ENCODE peak calls at places on chromosome 3, in ten cellular contexts. N, D, T, M, Z, V, I, Y, B and U are unnamed samples.
A peak's percentile ranks its signal among the peaks of the same experiment; 100 is the strongest.

GRCh38 chr3:134104031-134104430 is 74.3 kb upstream of the SLCO2A1 start:
- DNase-seq in Z (no peak), V (no peak), T (no peak), D (no peak), B (no peak), M (no peak), I (peak; percentile 30), Y (no peak), N (no peak), U (no peak)

GRCh38 chr3:33911525-33912322 is 113.3 kb downstream of the PDCD6IP start:
- DNase-seq in Z (no peak), I (peak; percentile 69), Y (no peak), D (peak; percentile 0), B (no peak), T (peak; percentile 47), N (peak; percentile 12), V (no peak), M (peak; percentile 19), U (no peak)

GRCh38 chr3:38588995-38589937 is 60.2 kb downstream of the SCN5A start:
- DNase-seq in M (no peak), T (no peak), I (no peak), V (no peak), Y (no peak), N (no peak), D (no peak), B (no peak), Z (no peak), U (peak; percentile 43)

GRCh38 chr3:88057650-88058321 is 1.0 kb downstream of the CGGBP1 start:
- DNase-seq in Z (no peak), N (peak; percentile 52), D (no peak), V (no peak), T (peak; percentile 50), M (no peak), B (no peak), I (peak; percentile 49), Y (peak; percentile 29), U (no peak)

GRCh38 chr3:42504334-42505202 is 2.1 kb downstream of the VIPR1 start:
- DNase-seq in T (no peak), M (no peak), Z (no peak), B (no peak), Y (peak; percentile 14), N (no peak), I (no peak), D (no peak), V (no peak), U (peak; percentile 24)

GRCh38 chr3:47411696-47412452 is 31.1 kb downstream of the PTPN23 start:
- DNase-seq in I (no peak), M (no peak), N (no peak), D (no peak), B (no peak), T (no peak), Y (no peak), Z (no peak), V (no peak), U (no peak)

GRCh38 chr3:156161172-156161571 is 40.8 kb downstream of the KCNAB1 start:
- DNase-seq in T (peak; percentile 48), I (peak; percentile 18), B (no peak), N (peak; percentile 40), M (no peak), D (no peak), Z (no peak), V (no peak), Y (no peak), U (no peak)

GRCh38 chr3:22937536-22937935 is 265.6 kb upstream of the UBE2E2 start:
- DNase-seq in D (no peak), M (no peak), Y (no peak), V (no peak), I (no peak), Z (no peak), T (peak; percentile 30), B (no peak), N (peak; percentile 35), U (no peak)

GRCh38 chr3:143617050-143617449 is 231.2 kb downstream of the SLC9A9 start:
- DNase-seq in V (no peak), Z (no peak), N (no peak), T (no peak), Y (no peak), D (no peak), M (no peak), I (no peak), B (no peak), U (no peak)

GRCh38 chr3:172329070-172329469 is 119.2 kb downstream of the GHSR start:
- DNase-seq in Y (no peak), M (no peak), D (no peak), B (no peak), I (no peak), N (no peak), V (no peak), T (no peak), Z (no peak), U (no peak)

GRCh38 chr3:74844428-74844827 is 230.0 kb upstream of the CNTN3 start:
- DNase-seq in M (no peak), N (no peak), B (no peak), D (no peak), I (no peak), Z (no peak), Y (no peak), V (no peak), T (no peak), U (no peak)

GRCh38 chr3:73503781-73504180 is 121.0 kb downstream of the PDZRN3 start:
- DNase-seq in B (no peak), Y (no peak), V (no peak), T (no peak), D (no peak), N (peak; percentile 58), I (no peak), M (no peak), Z (no peak), U (no peak)

GRCh38 chr3:47151836-47152235 is 12.1 kb downstream of the SETD2 start:
- DNase-seq in D (no peak), Y (no peak), Z (no peak), V (no peak), B (no peak), T (no peak), M (no peak), I (no peak), N (no peak), U (no peak)

GRCh38 chr3:40057077-40057476 is 247.7 kb downstream of the MYRIP start:
- DNase-seq in D (no peak), B (no peak), V (no peak), M (no peak), N (no peak), Z (no peak), I (peak; percentile 27), Y (no peak), T (no peak), U (no peak)

GRCh38 chr3:147405552-147406254 is 640 bp downstream of the ZIC4 start:
- DNase-seq in N (no peak), B (no peak), D (no peak), M (no peak), Z (no peak), T (peak; percentile 62), V (no peak), I (no peak), Y (no peak), U (no peak)

GRCh38 chr3:197356741-197357140 is 58.3 kb upstream of the DLG1 start:
- DNase-seq in Y (no peak), Z (no peak), T (no peak), V (no peak), D (no peak), M (no peak), N (no peak), B (no peak), I (no peak), U (no peak)
- H3K4me3 ChIP-seq in Y (no peak overlapping the region), Z (no peak overlapping the region), T (no peak overlapping the region), V (peak overlapping the region; percentile 13), D (no peak overlapping the region), M (no peak overlapping the region), N (peak overlapping the region; percentile 30), B (no peak overlapping the region), I (no peak overlapping the region), U (no peak overlapping the region)

GRCh38 chr3:187185759-187186158 is 11.5 kb upstream of the RTP1 start:
- DNase-seq in T (no peak), Z (no peak), N (no peak), I (no peak), M (no peak), B (no peak), V (no peak), Y (no peak), D (no peak), U (no peak)
- H3K4me3 ChIP-seq in T (no peak overlapping the region), Z (no peak overlapping the region), N (no peak overlapping the region), I (no peak overlapping the region), M (no peak overlapping the region), B (no peak overlapping the region), V (no peak overlapping the region), Y (no peak overlapping the region), D (no peak overlapping the region), U (no peak overlapping the region)

GRCh38 chr3:112074006-112074405 is 12.2 kb upstream of the C3orf52 start:
- DNase-seq in V (no peak), N (no peak), D (no peak), B (no peak), T (no peak), I (peak; percentile 39), Z (no peak), M (no peak), Y (no peak), U (no peak)
- H3K4me3 ChIP-seq in V (no peak overlapping the region), N (no peak overlapping the region), D (no peak overlapping the region), B (no peak overlapping the region), T (no peak overlapping the region), I (no peak overlapping the region), Z (no peak overlapping the region), M (no peak overlapping the region), Y (no peak overlapping the region), U (no peak overlapping the region)

GRCh38 chr3:37290551-37290950 is 116.2 kb upstream of the LRRFIP2 start:
- DNase-seq in Z (no peak), D (no peak), M (peak; percentile 16), T (peak; percentile 46), B (no peak), I (peak; percentile 61), Y (no peak), N (peak; percentile 36), V (no peak), U (no peak)

GRCh38 chr3:37295925-37296324 is 121.5 kb upstream of the LRRFIP2 start:
- DNase-seq in T (peak; percentile 13), M (no peak), D (no peak), V (no peak), B (no peak), Y (no peak), N (peak; percentile 50), I (peak; percentile 56), Z (no peak), U (no peak)

GRCh38 chr3:37287776-37288175 is 113.4 kb upstream of the LRRFIP2 start:
- DNase-seq in V (no peak), B (no peak), Z (no peak), M (no peak), I (peak; percentile 51), N (peak; percentile 13), Y (no peak), D (no peak), T (peak; percentile 68), U (no peak)

GRCh38 chr3:37293646-37294045 is 119.3 kb upstream of the LRRFIP2 start:
- DNase-seq in Z (no peak), B (no peak), Y (no peak), N (no peak), V (no peak), M (no peak), D (no peak), I (no peak), T (no peak), U (no peak)

DNA sequence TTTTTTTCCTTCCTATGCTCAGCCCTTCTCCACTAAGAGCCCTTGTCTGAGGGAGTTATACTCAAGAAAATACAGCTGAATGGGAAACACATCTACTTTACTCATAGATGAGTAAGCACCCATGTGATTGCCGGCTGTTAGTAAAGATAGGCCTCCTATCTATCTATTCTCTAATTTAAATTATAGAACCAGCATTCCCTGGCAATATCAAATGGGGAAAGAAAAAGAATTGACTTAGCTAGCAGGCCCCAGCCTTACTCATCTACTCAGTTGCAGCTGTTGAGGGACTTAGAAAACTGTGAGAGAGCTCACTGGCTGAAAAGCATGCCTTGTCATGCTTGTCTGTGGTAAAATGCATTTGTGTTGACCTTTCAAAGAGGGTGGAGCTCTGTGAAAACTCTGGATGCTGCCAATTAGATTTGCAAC is 116.9 kb upstream of the LRRFIP2 start:
- DNase-seq in V (no peak), B (no peak), T (peak; percentile 62), M (peak; percentile 27), I (peak; percentile 84), Y (no peak), Z (no peak), N (peak; percentile 73), D (no peak), U (no peak)
- H3K4me3 ChIP-seq in V (no peak overlapping the region), B (no peak overlapping the region), T (no peak overlapping the region), M (no peak overlapping the region), I (no peak overlapping the region), Y (no peak overlapping the region), Z (no peak overlapping the region), N (no peak overlapping the region), D (no peak overlapping the region), U (no peak overlapping the region)